ENCODE peak calls at places on chromosomes 16 and 17, in nine cellular contexts. Q, O, H, F, R, M, G, I and S are unnamed samples.

GRCh38 chr16:31109622-31110021 is 1.4 kb downstream of the BCKDK start:
- DNase-seq in Q (no peak), O (no peak), H (no peak), F (no peak), R (no peak), M (no peak), G (no peak), I (no peak), S (no peak)

GRCh38 chr16:56348168-56349085 is 76.9 kb downstream of the AMFR start:
- DNase-seq in Q (no peak), O (no peak), H (no peak), F (no peak), R (no peak), M (no peak), G (no peak), I (no peak), S (peak; percentile 9)

GRCh38 chr17:33521784-33522183 is 228.7 kb upstream of the ASIC2 start:
- DNase-seq in Q (no peak), O (peak; percentile 12), H (peak; percentile 66), F (no peak), R (no peak), M (no peak), G (no peak), I (no peak), S (peak; percentile 49)

GRCh38 chr17:4176803-4177472 is 33.9 kb downstream of the CYB5D2 start:
- DNase-seq in Q (no peak), O (no peak), H (no peak), F (no peak), R (no peak), M (no peak), G (no peak), I (no peak), S (no peak)

GRCh38 chr17:2202302-2202995 is 101.1 kb downstream of the SMG6 start:
- DNase-seq in Q (no peak), O (peak; percentile 55), H (no peak), F (peak; percentile 38), R (no peak), M (peak; percentile 50), G (no peak), I (no peak), S (no peak)

GRCh38 chr17:62706598-62707424 is 79.3 kb downstream of the MRC2 start:
- DNase-seq in Q (no peak), O (no peak), H (no peak), F (peak; percentile 61), R (no peak), M (no peak), G (no peak), I (no peak), S (no peak)

GRCh38 chr16:26196310-26196709 is 504.6 kb downstream of the HS3ST4 start:
- DNase-seq in Q (no peak), O (no peak), H (no peak), F (no peak), R (no peak), M (no peak), G (no peak), I (no peak), S (no peak)

GRCh38 chr16:50674831-50675230 is 6.3 kb downstream of the SNX20 start:
- DNase-seq in Q (no peak), O (no peak), H (no peak), F (no peak), R (no peak), M (no peak), G (no peak), I (no peak), S (no peak)

GRCh38 chr17:6355196-6355595 is 79.7 kb downstream of the AIPL1 start:
- DNase-seq in Q (no peak), O (no peak), H (no peak), F (no peak), R (no peak), M (no peak), G (no peak), I (no peak), S (no peak)

GRCh38 chr17:18368948-18369347 is 5.6 kb upstream of the SHMT1 start:
- DNase-seq in Q (no peak), O (no peak), H (no peak), F (no peak), R (no peak), M (no peak), G (no peak), I (no peak), S (no peak)

GRCh38 chr17:45042346-45043120 is 8.9 kb downstream of the DCAKD start:
- DNase-seq in Q (no peak), O (no peak), H (no peak), F (no peak), R (no peak), M (no peak), G (no peak), I (no peak), S (no peak)

GRCh38 chr16:53905028-53905427 is 201.1 kb downstream of the FTO start:
- DNase-seq in Q (no peak), O (no peak), H (no peak), F (no peak), R (no peak), M (no peak), G (no peak), I (no peak), S (no peak)

GRCh38 chr17:74862108-74862901 is 2.6 kb upstream of the GRIN2C start:
- DNase-seq in Q (peak; percentile 76), O (peak; percentile 54), H (peak; percentile 93), F (peak; percentile 76), R (no peak), M (peak; percentile 70), G (peak; percentile 68), I (no peak), S (peak; percentile 64)

GRCh38 chr17:74268052-74268451 is 6.0 kb upstream of the DNAI2 start:
- DNase-seq in Q (no peak), O (peak; percentile 72), H (no peak), F (no peak), R (no peak), M (no peak), G (no peak), I (no peak), S (no peak)

GRCh38 chr17:44269118-44269794 is 1.3 kb upstream of the SLC4A1 start:
- DNase-seq in Q (no peak), O (no peak), H (no peak), F (no peak), R (no peak), M (no peak), G (no peak), I (no peak), S (no peak)

GRCh38 chr16:24347556-24347955 is 91.4 kb downstream of the CACNG3 start:
- DNase-seq in Q (no peak), O (no peak), H (no peak), F (no peak), R (no peak), M (no peak), G (no peak), I (no peak), S (no peak)

GRCh38 chr17:34639706-34640425 is 60.5 kb downstream of the TMEM132E start:
- DNase-seq in Q (no peak), O (no peak), H (no peak), F (no peak), R (no peak), M (no peak), G (no peak), I (no peak), S (no peak)

GRCh38 chr17:35821308-35821707 is 12.0 kb downstream of the TAF15 start:
- DNase-seq in Q (no peak), O (no peak), H (no peak), F (no peak), R (no peak), M (no peak), G (no peak), I (no peak), S (no peak)
- H3K36me3 ChIP-seq in Q (peaks cover 96% of the 10 kb centered on the region), O (no peaks in the 10 kb centered on the region), H (peaks cover 64% of the 10 kb centered on the region), F (peaks cover 40% of the 10 kb centered on the region), R (peaks cover 32% of the 10 kb centered on the region), M (peaks cover 90% of the 10 kb centered on the region), G (no peaks in the 10 kb centered on the region), I (no peaks in the 10 kb centered on the region), S (peaks cover 6% of the 10 kb centered on the region)

GRCh38 chr17:59558039-59558438 is 7.4 kb upstream of the DHX40 start:
- DNase-seq in Q (no peak), O (no peak), H (no peak), F (no peak), R (no peak), M (no peak), G (no peak), I (no peak), S (no peak)

GRCh38 chr17:59561042-59561441 is 4.4 kb upstream of the DHX40 start:
- DNase-seq in Q (no peak), O (no peak), H (peak; percentile 22), F (no peak), R (no peak), M (no peak), G (no peak), I (no peak), S (no peak)

DNA sequence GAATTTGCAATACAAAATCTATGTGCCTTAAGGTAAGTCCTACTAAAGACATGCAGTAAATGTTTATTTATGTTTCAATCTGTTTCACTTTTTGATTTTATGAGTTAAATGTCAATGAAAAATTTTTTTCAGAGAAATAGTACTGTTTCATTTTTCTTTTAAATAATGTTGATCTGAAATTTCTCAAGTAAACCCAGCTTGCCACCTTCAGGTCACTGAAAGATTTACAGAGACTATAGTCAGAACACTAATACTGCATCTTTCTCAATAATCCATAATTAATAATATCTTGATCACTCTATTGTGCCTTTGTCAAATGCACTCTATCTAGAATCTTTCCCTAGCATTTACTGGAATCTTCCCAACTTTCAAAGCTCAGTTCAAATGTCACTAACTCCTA is 6.5 kb upstream of the DHX40 start:
- DNase-seq in Q (no peak), O (no peak), H (no peak), F (no peak), R (no peak), M (no peak), G (no peak), I (no peak), S (no peak)
- TF ChIP-seq CTCF in Q (no peak), O (peak; percentile 59), H (peak; percentile 20), F (no peak), R (no peak), M (no peak), G (no peak), I (no peak), S (no peak)

DNA sequence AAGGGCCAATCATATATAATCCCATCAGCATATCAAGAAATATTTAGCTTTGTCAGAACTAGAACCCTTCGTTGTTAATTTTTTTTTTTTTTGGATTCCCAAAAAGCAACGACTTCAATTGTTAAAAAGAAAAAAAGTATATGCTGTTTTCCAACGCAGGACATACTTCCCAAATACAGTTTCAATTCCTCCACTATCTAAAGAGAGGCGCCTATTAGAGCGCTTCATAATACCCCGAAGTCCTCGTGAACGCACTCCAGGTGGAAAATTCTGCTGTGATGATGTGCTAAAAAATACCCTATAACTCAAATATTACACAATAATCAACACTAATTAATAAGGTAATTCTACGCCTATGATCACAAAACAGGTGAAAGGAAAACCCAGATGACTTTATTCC is 20.8 kb downstream of the GNA13 start:
- DNase-seq in Q (no peak), O (no peak), H (no peak), F (no peak), R (no peak), M (no peak), G (no peak), I (no peak), S (no peak)
- H3K4me1 ChIP-seq in Q (peaks cover 56% of the 10 kb centered on the region), O (peaks cover 67% of the 10 kb centered on the region), H (no peaks in the 10 kb centered on the region), F (no peaks in the 10 kb centered on the region), R (peaks cover 28% of the 10 kb centered on the region), M (peaks cover 38% of the 10 kb centered on the region), G (peaks cover 16% of the 10 kb centered on the region), I (peaks cover 24% of the 10 kb centered on the region), S (peaks cover 19% of the 10 kb centered on the region)

DNA sequence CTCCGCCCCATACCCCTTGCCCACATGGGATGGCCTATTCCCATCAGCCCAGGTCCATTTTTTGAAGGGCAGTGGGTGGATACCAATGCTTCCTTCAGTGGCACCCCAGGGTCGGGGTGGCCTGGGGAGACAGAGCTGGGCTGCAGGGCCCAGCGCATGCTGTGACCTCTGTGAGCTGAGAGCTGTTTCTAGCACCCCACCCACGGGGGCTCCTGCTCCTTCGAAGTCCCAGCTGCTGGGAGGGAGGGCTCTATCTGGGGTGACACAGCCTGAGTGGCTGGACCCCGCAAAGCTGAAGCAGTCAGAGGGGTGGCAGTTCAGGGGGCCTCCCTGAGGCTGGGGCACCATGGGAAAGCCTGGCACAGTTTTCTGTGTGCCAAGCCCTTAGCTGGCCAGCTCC is 10.7 kb downstream of the PAM16 start:
- DNase-seq in Q (no peak), O (no peak), H (no peak), F (no peak), R (no peak), M (no peak), G (no peak), I (no peak), S (no peak)
- H3K36me3 ChIP-seq in Q (peaks cover 43% of the 10 kb centered on the region), O (no peaks in the 10 kb centered on the region), H (no peaks in the 10 kb centered on the region), F (peaks cover 36% of the 10 kb centered on the region), R (peaks cover 10% of the 10 kb centered on the region), M (peaks cover 55% of the 10 kb centered on the region), G (no peaks in the 10 kb centered on the region), I (no peaks in the 10 kb centered on the region), S (no peaks in the 10 kb centered on the region)